ENCODE peak calls at places on chromosome 10, in seven cellular contexts. E, F, M, T, V, Q and W are unnamed samples.

GRCh38 chr10:47339759-47340612 is 8.2 kb upstream of the RBP3 start:
- DNase-seq in E (no peak), F (no peak), M (no peak), T (no peak), V (no peak), Q (no peak), W (no peak)

GRCh38 chr10:102596506-102596971 is 47.7 kb upstream of the TRIM8 start:
- DNase-seq in E (peak), F (peak), M (peak), T (peak), V (peak), Q (no peak), W (peak)

GRCh38 chr10:114816308-114816707 is 5.3 kb upstream of the FHIP2A start:
- DNase-seq in E (no peak), F (no peak), M (no peak), T (no peak), V (no peak), Q (no peak), W (no peak)

GRCh38 chr10:13100349-13101294 is 659 bp downstream of the OPTN start:
- DNase-seq in E (peak), F (peak), M (peak), T (peak), V (peak), Q (no peak), W (peak)

GRCh38 chr10:124621637-124622036 is 122.5 kb downstream of the FAM53B start:
- DNase-seq in E (no peak), F (no peak), M (no peak), T (no peak), V (no peak), Q (no peak), W (no peak)

GRCh38 chr10:25952857-25953256 is 18.8 kb downstream of the MYO3A start:
- DNase-seq in E (no peak), F (peak), M (no peak), T (no peak), V (no peak), Q (no peak), W (no peak)

GRCh38 chr10:110410329-110411046 is 87.2 kb upstream of the DUSP5 start:
- DNase-seq in E (peak), F (peak), M (no peak), T (no peak), V (peak), Q (no peak), W (peak)

GRCh38 chr10:14669576-14669975 is 105.1 kb downstream of the FAM107B start:
- DNase-seq in E (no peak), F (no peak), M (no peak), T (no peak), V (peak), Q (no peak), W (no peak)

GRCh38 chr10:35780970-35781642 is 139.0 kb upstream of the FZD8 start:
- DNase-seq in E (no peak), F (no peak), M (no peak), T (no peak), V (no peak), Q (no peak), W (peak)

GRCh38 chr10:100882681-100883321 is 30.0 kb upstream of the SLF2 start:
- DNase-seq in E (peak), F (no peak), M (no peak), T (no peak), V (peak), Q (no peak), W (no peak)

GRCh38 chr10:14056545-14057332 is 274.0 kb downstream of the FRMD4A start:
- DNase-seq in E (peak), F (peak), M (peak), T (no peak), V (peak), Q (peak), W (peak)

GRCh38 chr10:119022846-119023552 is 6.5 kb upstream of the NANOS1 start:
- DNase-seq in E (peak), F (peak), M (peak), T (no peak), V (peak), Q (no peak), W (peak)

GRCh38 chr10:105793071-105793470 is 1152.0 kb downstream of the SORCS3 start:
- DNase-seq in E (no peak), F (no peak), M (no peak), T (no peak), V (no peak), Q (no peak), W (no peak)

DNA sequence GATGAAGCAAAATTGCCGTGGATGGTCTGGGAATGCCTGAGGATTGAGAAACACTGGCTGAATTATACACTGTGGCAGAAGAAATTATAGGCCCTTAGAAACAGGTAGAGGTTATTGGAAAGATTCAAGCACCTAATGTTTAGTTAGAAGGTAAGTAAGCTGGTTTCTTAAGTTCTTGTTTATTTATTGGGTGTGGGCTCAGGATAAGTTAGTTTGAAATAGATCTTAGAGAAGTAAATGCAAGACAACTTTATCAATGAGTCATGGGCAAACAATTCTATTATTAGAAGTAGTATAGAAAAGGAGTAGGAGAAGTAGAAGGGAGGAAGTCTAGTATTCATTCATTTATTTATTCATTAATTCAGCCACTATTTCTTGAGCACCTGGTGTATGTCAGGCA is 96.5 kb downstream of the KAT6B start:
- DNase-seq in E (peak), F (no peak), M (no peak), T (no peak), V (peak), Q (no peak), W (no peak)
- H3K4me2 ChIP-seq in E (peak), F (no peak), M (no peak), T (no peak), V (no peak), Q (no peak), W (no peak)

GRCh38 chr10:10434312-10434711 is 583.4 kb upstream of the CELF2 start:
- DNase-seq in E (no peak), F (no peak), M (no peak), T (no peak), V (no peak), Q (no peak), W (no peak)

DNA sequence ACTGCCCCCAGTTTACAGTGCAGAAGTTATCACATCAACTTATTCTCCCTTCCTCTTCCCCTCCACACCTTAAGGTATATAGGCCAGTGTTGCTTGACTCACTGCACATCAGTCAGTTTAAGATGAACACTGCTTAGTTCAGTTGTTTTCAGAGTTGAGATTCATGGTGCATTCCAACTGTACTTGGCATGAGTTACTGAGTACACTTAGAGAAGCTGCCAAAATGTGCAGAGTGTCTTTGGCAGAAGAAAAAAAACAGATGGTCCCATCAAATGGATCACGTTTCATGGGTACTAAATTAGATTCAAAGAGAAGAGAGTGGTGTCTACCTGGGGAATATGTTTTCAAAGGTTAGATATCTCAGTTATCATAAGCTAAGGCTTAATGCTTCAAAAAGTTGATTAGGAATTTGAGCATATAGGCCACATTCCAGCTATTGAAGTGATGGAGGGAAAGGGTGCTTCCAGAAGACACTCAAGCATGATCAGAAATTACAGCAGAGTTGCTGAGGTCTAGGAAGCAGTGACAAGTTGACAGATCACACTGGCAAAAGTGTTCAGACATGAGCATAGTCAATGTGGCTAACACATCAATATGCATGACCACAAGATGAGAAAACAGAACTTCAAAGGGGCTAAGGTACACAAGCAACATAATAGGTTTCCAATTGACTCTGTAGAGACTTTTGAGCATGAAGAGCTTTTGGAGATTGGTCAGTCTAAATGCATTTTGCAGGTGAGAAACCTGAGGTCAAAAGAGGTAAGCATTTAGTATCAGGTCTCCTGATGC is 579.1 kb upstream of the CELF2 start:
- DNase-seq in E (peak), F (no peak), M (no peak), T (no peak), V (no peak), Q (no peak), W (no peak)
- H3K18ac ChIP-seq in E (no peak), F (no peak), M (no peak), T (no peak), V (no peak), Q (no peak), W (no peak)

GRCh38 chr10:75111367-75111905 is at the start of gene SAMD8:
- DNase-seq in E (peak), F (peak), M (no peak), T (peak), V (peak), Q (peak), W (peak)
- H3K4me2 ChIP-seq in E (peak), F (peak), M (peak), T (peak), V (peak), Q (peak), W (peak)

DNA sequence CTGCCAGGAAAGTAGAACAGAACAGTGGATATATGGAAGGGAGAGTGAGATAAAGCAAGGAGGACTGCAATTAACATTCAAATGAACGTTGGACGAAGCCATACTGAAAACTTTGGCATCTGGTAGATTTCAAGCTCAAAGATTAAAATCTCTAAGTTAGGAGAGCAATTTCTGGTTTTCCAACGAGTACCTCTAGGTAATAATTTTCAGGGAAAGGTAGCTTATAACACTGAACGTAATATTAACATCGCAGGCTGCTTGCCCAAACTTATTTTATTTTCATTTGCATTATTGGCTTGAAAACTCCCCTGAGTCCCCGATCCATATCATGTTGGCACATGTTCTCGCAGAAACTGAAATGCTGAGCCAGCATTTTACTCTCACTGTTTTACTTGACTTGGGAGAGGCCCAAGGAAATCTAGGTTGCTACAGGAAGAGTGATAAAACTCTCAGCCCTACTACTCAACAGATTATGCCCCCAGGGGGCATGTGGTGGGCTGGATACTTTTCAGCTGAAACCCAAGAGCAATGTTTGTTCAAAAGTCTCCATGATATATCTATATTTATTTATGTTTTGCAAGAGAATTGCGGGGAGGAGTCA is 183.6 kb upstream of the HABP2 start:
- DNase-seq in E (no peak), F (no peak), M (no peak), T (no peak), V (no peak), Q (no peak), W (no peak)
- H3K18ac ChIP-seq in E (no peak), F (no peak), M (no peak), T (no peak), V (no peak), Q (no peak), W (no peak)

GRCh38 chr10:97858001-97858439 is 8.4 kb downstream of the GOLGA7B start:
- DNase-seq in E (no peak), F (peak), M (no peak), T (no peak), V (no peak), Q (no peak), W (no peak)
- H3K4me2 ChIP-seq in E (no peak), F (no peak), M (no peak), T (no peak), V (no peak), Q (no peak), W (no peak)

DNA sequence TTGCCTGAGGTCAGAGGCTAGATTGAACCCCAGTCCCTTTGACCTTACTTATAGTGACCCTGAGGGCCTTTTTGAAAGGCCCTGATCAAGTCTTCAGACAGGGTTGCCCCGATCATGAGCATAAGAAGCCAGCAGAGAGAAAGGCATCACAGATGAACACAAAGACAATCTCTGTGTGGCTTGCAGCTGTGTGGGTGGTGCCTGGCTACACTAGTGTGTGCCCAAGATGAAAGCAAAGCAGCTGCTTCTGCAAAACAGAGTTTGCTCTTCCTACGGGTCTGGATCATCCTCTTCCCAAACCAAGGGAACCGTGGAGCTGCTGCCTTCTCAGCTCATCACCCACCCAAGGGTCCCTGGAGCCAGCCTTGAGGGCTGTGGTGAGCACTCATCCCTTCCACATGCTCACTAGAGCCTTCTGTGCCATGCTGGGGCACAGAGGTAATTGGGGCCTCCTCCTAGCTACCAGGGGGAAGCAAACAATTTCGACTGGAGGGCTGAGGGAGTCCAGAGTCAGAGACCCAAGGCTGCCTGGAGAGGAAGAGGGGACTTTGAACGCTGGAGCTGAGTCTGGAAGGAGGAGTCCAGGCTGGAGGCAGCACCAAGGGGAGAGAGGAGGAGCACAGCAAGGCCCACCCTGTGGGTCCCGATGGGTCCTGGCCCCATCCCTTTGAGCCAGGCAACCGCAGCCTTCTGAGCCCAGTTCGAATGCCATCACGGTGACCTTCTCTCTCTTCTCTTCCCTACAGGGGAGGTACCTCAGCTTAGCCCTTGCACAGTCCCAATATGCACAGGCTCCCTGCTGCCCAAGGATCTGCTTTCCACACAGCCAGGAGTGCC is 42.3 kb downstream of the ANTXRL start:
- DNase-seq in E (no peak), F (no peak), M (peak), T (no peak), V (no peak), Q (no peak), W (no peak)
- H3K18ac ChIP-seq in E (no peak), F (no peak), M (no peak), T (peak), V (no peak), Q (peak), W (no peak)

GRCh38 chr10:88094795-88095194 is 231.4 kb downstream of the PTEN start:
- DNase-seq in E (no peak), F (no peak), M (no peak), T (no peak), V (no peak), Q (no peak), W (no peak)

GRCh38 chr10:88092975-88093374 is 229.6 kb downstream of the PTEN start:
- DNase-seq in E (no peak), F (no peak), M (no peak), T (no peak), V (no peak), Q (no peak), W (no peak)

GRCh38 chr10:88095778-88096452 is 232.5 kb downstream of the PTEN start:
- DNase-seq in E (no peak), F (no peak), M (no peak), T (no peak), V (no peak), Q (no peak), W (no peak)

GRCh38 chr10:88097092-88097894 is 233.9 kb downstream of the PTEN start:
- DNase-seq in E (peak), F (no peak), M (no peak), T (no peak), V (no peak), Q (no peak), W (no peak)

DNA sequence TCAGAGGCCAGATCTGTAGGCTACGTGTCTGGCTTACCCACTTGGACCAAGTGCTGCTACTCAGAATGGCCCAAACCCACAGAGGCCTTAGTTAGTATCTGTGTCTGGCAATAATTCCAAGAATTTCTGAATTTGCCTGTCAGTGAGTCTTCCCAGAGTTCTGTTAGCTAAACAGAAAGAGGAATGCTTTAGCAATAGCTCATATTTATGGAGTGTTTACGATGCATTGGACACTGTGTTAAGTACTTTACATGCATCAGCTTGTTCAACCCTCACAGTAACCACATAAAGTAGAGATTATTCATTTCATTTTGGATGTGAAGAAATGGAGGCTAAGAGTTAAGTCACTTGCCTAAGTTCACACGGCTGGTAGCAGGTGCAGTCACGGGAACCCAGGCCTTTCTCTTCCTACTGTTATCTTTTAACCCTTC is 231.9 kb downstream of the PTEN start:
- DNase-seq in E (peak), F (no peak), M (no peak), T (no peak), V (peak), Q (no peak), W (peak)
- H3K4me2 ChIP-seq in E (no peak), F (no peak), M (no peak), T (no peak), V (no peak), Q (no peak), W (no peak)

GRCh38 chr10:96648297-96648696 is 61.5 kb upstream of the TM9SF3 start:
- DNase-seq in E (no peak), F (no peak), M (no peak), T (no peak), V (no peak), Q (no peak), W (peak)

GRCh38 chr10:96646251-96646740 is 59.5 kb upstream of the TM9SF3 start:
- DNase-seq in E (no peak), F (no peak), M (no peak), T (no peak), V (no peak), Q (no peak), W (peak)

GRCh38 chr10:96647466-96647865 is 60.7 kb upstream of the TM9SF3 start:
- DNase-seq in E (no peak), F (no peak), M (no peak), T (no peak), V (no peak), Q (no peak), W (no peak)

GRCh38 chr10:96645191-96645721 is 58.4 kb upstream of the TM9SF3 start:
- DNase-seq in E (peak), F (no peak), M (no peak), T (no peak), V (no peak), Q (no peak), W (peak)

GRCh38 chr10:96646774-96647173 is 60.0 kb upstream of the TM9SF3 start:
- DNase-seq in E (no peak), F (no peak), M (no peak), T (no peak), V (no peak), Q (no peak), W (no peak)
- H3K18ac ChIP-seq in E (no peak), F (no peak), M (no peak), T (no peak), V (no peak), Q (no peak), W (no peak)